ENCODE peak calls at places on chromosome X, in six cellular contexts. One of them, this sample, is unnamed.

GRCh38 chrX:106170318-106170717 is 2.2 kb downstream of the PWWP3B start:
- DNase-seq in PC-3: peak; percentile 53
- DNase-seq in SK-N-SH: peak; percentile 7
- DNase-seq in endothelial cell of umbilical vein: no peak
- DNase-seq in H9: no peak
- DNase-seq in astrocyte: no peak
- DNase-seq in this sample: no peak

GRCh38 chrX:20361081-20361889 is 94.6 kb upstream of the RPS6KA3 start:
- DNase-seq in endothelial cell of umbilical vein: no peak
- DNase-seq in PC-3: no peak
- DNase-seq in astrocyte: peak; percentile 74
- DNase-seq in H9: no peak
- DNase-seq in SK-N-SH: no peak
- DNase-seq in this sample: no peak

GRCh38 chrX:2608638-2609430 is 82.3 kb upstream of the CD99 start:
- DNase-seq in PC-3: peak; percentile 83
- DNase-seq in astrocyte: peak; percentile 67
- DNase-seq in SK-N-SH: peak; percentile 86
- DNase-seq in H9: peak; percentile 84
- DNase-seq in endothelial cell of umbilical vein: peak; percentile 82
- DNase-seq in this sample: peak; percentile 88

GRCh38 chrX:97011540-97011939 is 127.8 kb downstream of the RPA4 start:
- DNase-seq in H9: no peak
- DNase-seq in SK-N-SH: no peak
- DNase-seq in PC-3: no peak
- DNase-seq in astrocyte: no peak
- DNase-seq in endothelial cell of umbilical vein: no peak
- DNase-seq in this sample: no peak

GRCh38 chrX:9368262-9368661 is 96.6 kb upstream of the TBL1X start:
- DNase-seq in H9: no peak
- DNase-seq in SK-N-SH: no peak
- DNase-seq in astrocyte: no peak
- DNase-seq in endothelial cell of umbilical vein: no peak
- DNase-seq in PC-3: no peak
- DNase-seq in this sample: no peak

GRCh38 chrX:17741123-17741511 is 3.8 kb downstream of the SCML1 start:
- DNase-seq in astrocyte: no peak
- DNase-seq in H9: no peak
- DNase-seq in endothelial cell of umbilical vein: no peak
- DNase-seq in PC-3: no peak
- DNase-seq in SK-N-SH: no peak
- DNase-seq in this sample: no peak

GRCh38 chrX:136268051-136269048 is 17.1 kb upstream of the MAP7D3 start:
- DNase-seq in PC-3: peak; percentile 67
- DNase-seq in H9: no peak
- DNase-seq in endothelial cell of umbilical vein: peak; percentile 52
- DNase-seq in SK-N-SH: peak; percentile 48
- DNase-seq in astrocyte: no peak
- DNase-seq in this sample: peak; percentile 51

GRCh38 chrX:19888419-19888879 is 1.0 kb upstream of the SH3KBP1 start:
- DNase-seq in astrocyte: peak; percentile 42
- DNase-seq in PC-3: peak; percentile 80
- DNase-seq in SK-N-SH: peak; percentile 70
- DNase-seq in endothelial cell of umbilical vein: peak; percentile 70
- DNase-seq in H9: no peak
- DNase-seq in this sample: peak; percentile 18

GRCh38 chrX:136028383-136028984 is 43.2 kb downstream of the SLC9A6 start:
- DNase-seq in astrocyte: peak; percentile 50
- DNase-seq in PC-3: peak; percentile 80
- DNase-seq in H9: no peak
- DNase-seq in SK-N-SH: peak; percentile 47
- DNase-seq in endothelial cell of umbilical vein: peak; percentile 67
- DNase-seq in this sample: peak; percentile 16

GRCh38 chrX:150416469-150416868 is 53.4 kb downstream of the MAMLD1 start:
- DNase-seq in endothelial cell of umbilical vein: peak; percentile 9
- DNase-seq in SK-N-SH: peak; percentile 27
- DNase-seq in PC-3: no peak
- DNase-seq in H9: no peak
- DNase-seq in astrocyte: no peak
- DNase-seq in this sample: no peak

GRCh38 chrX:1384738-1385250 is 7.1 kb downstream of the SLC25A6 start:
- DNase-seq in endothelial cell of umbilical vein: no peak
- DNase-seq in SK-N-SH: peak; percentile 21
- DNase-seq in astrocyte: no peak
- DNase-seq in H9: no peak
- DNase-seq in PC-3: no peak
- DNase-seq in this sample: peak; percentile 4

GRCh38 chrX:154019633-154020499 is at the start of gene IRAK1:
- DNase-seq in astrocyte: no peak
- DNase-seq in SK-N-SH: peak; percentile 89
- DNase-seq in endothelial cell of umbilical vein: peak; percentile 37
- DNase-seq in PC-3: peak; percentile 73
- DNase-seq in H9: no peak
- DNase-seq in this sample: peak; percentile 86

GRCh38 chrX:109635151-109635550 is 10.2 kb upstream of the KCNE5 start:
- DNase-seq in H9: peak; percentile 35
- DNase-seq in PC-3: peak; percentile 39
- DNase-seq in astrocyte: no peak
- DNase-seq in endothelial cell of umbilical vein: peak; percentile 31
- DNase-seq in SK-N-SH: peak; percentile 32
- DNase-seq in this sample: peak; percentile 24

GRCh38 chrX:104122829-104123228 is 10.5 kb downstream of the ZCCHC18 start:
- DNase-seq in SK-N-SH: no peak
- DNase-seq in endothelial cell of umbilical vein: peak; percentile 22
- DNase-seq in H9: no peak
- DNase-seq in PC-3: no peak
- DNase-seq in astrocyte: no peak
- DNase-seq in this sample: no peak

GRCh38 chrX:119647552-119648420 is 41.6 kb upstream of the NKRF start:
- DNase-seq in PC-3: no peak
- DNase-seq in astrocyte: no peak
- DNase-seq in H9: no peak
- DNase-seq in endothelial cell of umbilical vein: no peak
- DNase-seq in SK-N-SH: no peak
- DNase-seq in this sample: no peak

GRCh38 chrX:63529961-63530360 is 178.8 kb upstream of the SPIN4 start:
- DNase-seq in astrocyte: no peak
- DNase-seq in endothelial cell of umbilical vein: no peak
- DNase-seq in H9: no peak
- DNase-seq in SK-N-SH: no peak
- DNase-seq in PC-3: no peak
- DNase-seq in this sample: no peak

GRCh38 chrX:129678176-129678880 is 23.6 kb upstream of the APLN start:
- DNase-seq in H9: no peak
- DNase-seq in SK-N-SH: peak; percentile 62
- DNase-seq in endothelial cell of umbilical vein: peak; percentile 22
- DNase-seq in PC-3: peak; percentile 81
- DNase-seq in astrocyte: no peak
- DNase-seq in this sample: no peak

GRCh38 chrX:119685225-119686066 is 7.5 kb downstream of the SEPTIN6 start:
- DNase-seq in SK-N-SH: no peak
- DNase-seq in endothelial cell of umbilical vein: peak; percentile 65
- DNase-seq in PC-3: no peak
- DNase-seq in H9: no peak
- DNase-seq in astrocyte: no peak
- DNase-seq in this sample: peak; percentile 46

GRCh38 chrX:78753571-78753970 is 6.1 kb downstream of the LPAR4 start:
- DNase-seq in SK-N-SH: no peak
- DNase-seq in endothelial cell of umbilical vein: no peak
- DNase-seq in astrocyte: no peak
- DNase-seq in H9: no peak
- DNase-seq in PC-3: no peak
- DNase-seq in this sample: no peak

GRCh38 chrX:51896626-51897025 is 3.2 kb downstream of the MAGED1 start:
- DNase-seq in endothelial cell of umbilical vein: no peak
- DNase-seq in PC-3: no peak
- DNase-seq in astrocyte: no peak
- DNase-seq in H9: no peak
- DNase-seq in SK-N-SH: no peak
- DNase-seq in this sample: no peak
- H2AFZ ChIP-seq in endothelial cell of umbilical vein: no peak overlapping the region
- H2AFZ ChIP-seq in PC-3: no peak overlapping the region
- H2AFZ ChIP-seq in astrocyte: no peak overlapping the region
- H2AFZ ChIP-seq in H9: no peak overlapping the region
- H2AFZ ChIP-seq in SK-N-SH: no peak overlapping the region
- H2AFZ ChIP-seq in this sample: no peak overlapping the region

GRCh38 chrX:68647156-68647957 is at the start of gene STARD8:
- DNase-seq in H9: peak; percentile 60
- DNase-seq in endothelial cell of umbilical vein: peak; percentile 57
- DNase-seq in astrocyte: peak; percentile 41
- DNase-seq in SK-N-SH: peak; percentile 75
- DNase-seq in PC-3: peak; percentile 60
- DNase-seq in this sample: peak; percentile 53
- TF ChIP-seq CTCF in H9: peak; percentile 29
- TF ChIP-seq CTCF in endothelial cell of umbilical vein: peak; percentile 11
- TF ChIP-seq CTCF in astrocyte: no peak
- TF ChIP-seq CTCF in SK-N-SH: peak; percentile 29
- TF ChIP-seq CTCF in PC-3: no peak
- TF ChIP-seq CTCF in this sample: peak; percentile 19

GRCh38 chrX:12690646-12691045 is 100.6 kb upstream of the PRPS2 start:
- DNase-seq in H9: no peak
- DNase-seq in PC-3: no peak
- DNase-seq in endothelial cell of umbilical vein: no peak
- DNase-seq in astrocyte: no peak
- DNase-seq in SK-N-SH: no peak
- DNase-seq in this sample: no peak
- H2AFZ ChIP-seq in H9: no peak overlapping the region
- H2AFZ ChIP-seq in PC-3: no peak overlapping the region
- H2AFZ ChIP-seq in endothelial cell of umbilical vein: no peak overlapping the region
- H2AFZ ChIP-seq in astrocyte: no peak overlapping the region
- H2AFZ ChIP-seq in SK-N-SH: no peak overlapping the region
- H2AFZ ChIP-seq in this sample: no peak overlapping the region

DNA sequence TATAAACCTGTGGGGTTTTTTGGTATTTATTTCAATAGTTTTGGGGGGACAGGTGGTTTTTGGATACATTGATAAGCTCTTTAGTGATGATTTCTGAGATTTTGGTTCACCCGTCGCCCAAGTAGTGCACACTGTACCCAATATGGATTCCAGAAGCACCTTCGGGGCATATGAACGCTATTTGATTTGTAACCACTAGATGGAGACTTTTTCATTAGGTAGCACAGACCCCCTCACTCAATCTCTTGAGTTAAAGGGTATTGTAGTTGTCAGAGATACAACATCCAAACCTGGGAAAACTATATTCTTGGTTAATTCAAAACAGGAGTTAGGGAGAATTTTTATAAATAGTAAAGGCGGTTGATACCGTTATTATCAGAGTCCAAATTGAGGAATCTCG is 79.8 kb downstream of the SPANXN3 start:
- DNase-seq in astrocyte: no peak
- DNase-seq in SK-N-SH: peak; percentile 6
- DNase-seq in H9: no peak
- DNase-seq in endothelial cell of umbilical vein: no peak
- DNase-seq in PC-3: peak; percentile 60
- DNase-seq in this sample: no peak
- TF ChIP-seq CTCF in astrocyte: peak; percentile 20
- TF ChIP-seq CTCF in SK-N-SH: peak; percentile 52
- TF ChIP-seq CTCF in H9: peak; percentile 70
- TF ChIP-seq CTCF in endothelial cell of umbilical vein: no peak
- TF ChIP-seq CTCF in PC-3: peak; percentile 68
- TF ChIP-seq CTCF in this sample: peak; percentile 6

DNA sequence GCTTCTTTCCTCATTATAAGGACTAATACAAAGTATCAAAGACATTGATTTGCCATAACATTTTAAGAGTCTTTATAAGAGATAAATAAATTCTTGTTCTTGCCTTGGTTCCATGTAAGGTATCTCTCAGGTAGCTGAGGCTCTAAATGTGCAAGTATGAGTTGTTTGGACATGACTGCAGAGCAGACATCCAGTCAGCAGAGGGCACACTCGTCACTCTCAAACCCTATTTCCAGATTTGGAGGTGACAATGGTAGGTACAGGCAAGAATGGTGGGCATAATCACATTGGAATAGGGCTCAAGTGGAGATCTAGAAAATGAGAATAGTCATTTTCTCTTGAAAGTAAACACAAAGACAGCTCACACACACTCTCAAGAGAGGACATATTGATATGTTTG is 133.3 kb upstream of the ZIC3 start:
- DNase-seq in H9: peak; percentile 61
- DNase-seq in PC-3: peak; percentile 41
- DNase-seq in endothelial cell of umbilical vein: no peak
- DNase-seq in astrocyte: no peak
- DNase-seq in SK-N-SH: peak; percentile 43
- DNase-seq in this sample: peak; percentile 24
- H2AFZ ChIP-seq in H9: no peak overlapping the region
- H2AFZ ChIP-seq in PC-3: no peak overlapping the region
- H2AFZ ChIP-seq in endothelial cell of umbilical vein: no peak overlapping the region
- H2AFZ ChIP-seq in astrocyte: no peak overlapping the region
- H2AFZ ChIP-seq in SK-N-SH: no peak overlapping the region
- H2AFZ ChIP-seq in this sample: no peak overlapping the region

DNA sequence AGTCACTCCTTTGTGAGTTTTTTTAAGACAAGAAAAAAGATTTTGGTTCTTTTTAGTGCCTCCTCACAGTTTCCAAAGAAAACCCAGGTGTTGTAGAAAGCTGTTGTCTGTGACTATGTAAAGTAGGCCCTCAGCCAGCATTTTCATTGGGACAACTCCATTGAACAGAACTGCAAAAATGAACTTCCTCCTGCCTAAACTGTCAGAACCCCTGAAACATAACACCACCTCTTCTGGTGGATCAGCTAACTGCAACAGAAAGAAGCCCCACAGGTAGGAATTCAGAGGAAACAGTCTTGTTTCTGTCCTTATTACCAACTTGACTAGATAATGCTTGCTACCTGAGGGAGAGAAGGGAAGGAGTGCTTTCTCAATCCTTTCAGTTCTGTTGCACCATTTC is 3.4 kb upstream of the ATP11C start:
- DNase-seq in astrocyte: no peak
- DNase-seq in H9: no peak
- DNase-seq in SK-N-SH: no peak
- DNase-seq in PC-3: peak; percentile 26
- DNase-seq in endothelial cell of umbilical vein: no peak
- DNase-seq in this sample: no peak
- TF ChIP-seq CTCF in astrocyte: no peak
- TF ChIP-seq CTCF in H9: peak; percentile 44
- TF ChIP-seq CTCF in SK-N-SH: no peak
- TF ChIP-seq CTCF in PC-3: peak; percentile 20
- TF ChIP-seq CTCF in endothelial cell of umbilical vein: no peak
- TF ChIP-seq CTCF in this sample: peak; percentile 27

DNA sequence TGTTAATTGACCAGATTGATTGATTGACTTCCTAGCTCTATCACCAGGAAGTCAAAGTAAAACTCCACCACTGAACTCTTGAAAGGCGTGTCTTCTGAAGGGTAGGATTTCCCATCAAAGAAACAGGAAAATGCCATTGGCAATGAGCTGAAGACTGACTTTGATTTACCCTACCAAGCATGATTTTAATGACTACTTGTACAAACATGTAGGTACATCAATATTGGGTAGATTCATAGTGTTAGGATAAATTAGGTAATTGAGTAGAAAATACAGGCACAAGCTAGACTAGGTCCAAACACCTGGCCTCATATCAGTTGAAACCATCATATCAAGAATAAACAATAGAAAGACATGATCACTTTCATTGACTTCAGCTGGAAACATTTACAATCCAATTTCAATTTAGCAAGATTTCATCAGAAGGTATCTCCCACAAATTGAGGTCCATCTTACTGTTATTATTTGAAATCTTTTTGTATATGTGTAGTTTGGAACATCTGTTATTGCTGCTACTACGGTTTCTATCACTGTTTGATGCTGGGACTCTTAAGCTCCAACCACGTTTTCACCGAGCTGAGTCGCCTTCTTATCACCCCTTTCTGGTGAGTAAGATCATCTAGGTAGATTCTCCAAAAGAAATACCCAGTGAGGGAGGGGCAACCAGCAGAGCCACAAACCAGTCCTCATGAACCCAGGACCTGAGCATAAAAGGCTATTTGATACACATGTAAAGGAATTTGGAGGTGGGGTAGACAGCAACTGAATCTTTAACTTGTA is 53.4 kb upstream of the ATXN3L start:
- DNase-seq in astrocyte: peak; percentile 69
- DNase-seq in H9: no peak
- DNase-seq in endothelial cell of umbilical vein: no peak
- DNase-seq in SK-N-SH: no peak
- DNase-seq in PC-3: peak; percentile 13
- DNase-seq in this sample: no peak
- H2AFZ ChIP-seq in astrocyte: no peak overlapping the region
- H2AFZ ChIP-seq in H9: no peak overlapping the region
- H2AFZ ChIP-seq in endothelial cell of umbilical vein: no peak overlapping the region
- H2AFZ ChIP-seq in SK-N-SH: no peak overlapping the region
- H2AFZ ChIP-seq in PC-3: no peak overlapping the region
- H2AFZ ChIP-seq in this sample: peak overlapping the region; percentile 38